ENCODE peak calls at places on chromosomes 3 and 15, in nine cellular contexts. G is AG04450, E is fibroblast of lung, X is adrenal gland, T is body of pancreas, B is tibial nerve, Q is IMR-90, D is choroid plexus epithelial cell, A is epithelial cell of proximal tubule. C is an unnamed sample.
A peak's percentile ranks its signal among the peaks of the same experiment; 100 is the strongest.

GRCh38 chr3:136381051-136381450 is 130.9 kb downstream of the PCCB start:
- DNase-seq in A (no peak), D (peak; percentile 27), G (no peak), B (no peak), X (no peak), Q (peak; percentile 10), T (no peak), E (no peak), C (no peak)

GRCh38 chr15:40265355-40265754 is 17.5 kb downstream of the ANKRD63 start:
- DNase-seq in A (no peak), T (no peak), X (no peak), G (no peak), D (no peak), E (no peak), Q (no peak), B (no peak), C (no peak)

GRCh38 chr15:70833897-70834765 is 19.8 kb downstream of the LARP6 start:
- DNase-seq in Q (peak; percentile 91), B (no peak), T (no peak), D (peak; percentile 90), X (no peak), A (no peak), G (peak; percentile 67), E (peak; percentile 82), C (peak; percentile 91)

GRCh38 chr15:95292790-95293450 is 1037.6 kb upstream of the NR2F2 start:
- DNase-seq in G (no peak), D (no peak), A (no peak), T (peak; percentile 19), E (no peak), B (no peak), Q (no peak), X (no peak), C (no peak)

GRCh38 chr3:129412542-129413198 is 15.8 kb downstream of the EFCAB12 start:
- DNase-seq in T (no peak), E (peak; percentile 58), B (no peak), G (peak; percentile 58), Q (peak; percentile 88), X (peak; percentile 7), A (no peak), D (peak; percentile 92), C (peak; percentile 15)

GRCh38 chr3:184688872-184689271 is 23.0 kb downstream of the MAGEF1 start:
- DNase-seq in X (no peak), B (no peak), E (no peak), A (no peak), G (no peak), D (no peak), T (no peak), Q (no peak), C (no peak)

GRCh38 chr3:13878711-13879101 is 1.2 kb downstream of the WNT7A start:
- DNase-seq in E (no peak), D (no peak), A (no peak), Q (no peak), T (no peak), B (no peak), X (no peak), G (no peak), C (no peak)

GRCh38 chr3:69240651-69241578 is 118.5 kb upstream of the LMOD3 start:
- DNase-seq in G (no peak), D (peak; percentile 19), B (no peak), A (peak; percentile 59), T (peak; percentile 13), E (peak; percentile 68), X (no peak), Q (no peak), C (peak; percentile 21)

GRCh38 chr3:29270752-29271151 is 10.1 kb upstream of the RBMS3 start:
- DNase-seq in T (no peak), B (no peak), G (no peak), E (no peak), X (no peak), Q (no peak), A (no peak), D (no peak), C (no peak)

GRCh38 chr3:104279617-104280016 is 1087.1 kb upstream of the ALCAM start:
- DNase-seq in B (no peak), D (peak; percentile 79), Q (peak; percentile 50), A (peak; percentile 33), T (no peak), X (no peak), E (peak; percentile 68), G (no peak), C (peak; percentile 64)

GRCh38 chr15:40263036-40263754 is 19.7 kb downstream of the ANKRD63 start:
- DNase-seq in E (peak; percentile 74), X (peak; percentile 64), D (peak; percentile 94), A (no peak), G (peak; percentile 18), Q (peak; percentile 83), B (no peak), T (no peak), C (peak; percentile 71)

GRCh38 chr3:52233108-52233591 is 5.8 kb downstream of the TWF2 start:
- DNase-seq in E (no peak), X (no peak), G (no peak), B (no peak), T (no peak), D (no peak), Q (no peak), A (no peak), C (no peak)

GRCh38 chr3:52230461-52230860 is 5.0 kb upstream of the TLR9 start:
- DNase-seq in D (no peak), E (no peak), Q (no peak), A (no peak), B (no peak), T (no peak), X (no peak), G (no peak), C (no peak)

GRCh38 chr3:52232279-52233107 is 6.5 kb downstream of the TWF2 start:
- DNase-seq in G (no peak), D (no peak), A (no peak), E (no peak), T (no peak), Q (no peak), B (no peak), X (peak; percentile 7), C (no peak)

GRCh38 chr3:52230889-52231499 is 5.5 kb upstream of the TLR9 start:
- DNase-seq in D (no peak), A (no peak), T (no peak), X (no peak), B (no peak), E (no peak), G (no peak), Q (no peak), C (no peak)

DNA sequence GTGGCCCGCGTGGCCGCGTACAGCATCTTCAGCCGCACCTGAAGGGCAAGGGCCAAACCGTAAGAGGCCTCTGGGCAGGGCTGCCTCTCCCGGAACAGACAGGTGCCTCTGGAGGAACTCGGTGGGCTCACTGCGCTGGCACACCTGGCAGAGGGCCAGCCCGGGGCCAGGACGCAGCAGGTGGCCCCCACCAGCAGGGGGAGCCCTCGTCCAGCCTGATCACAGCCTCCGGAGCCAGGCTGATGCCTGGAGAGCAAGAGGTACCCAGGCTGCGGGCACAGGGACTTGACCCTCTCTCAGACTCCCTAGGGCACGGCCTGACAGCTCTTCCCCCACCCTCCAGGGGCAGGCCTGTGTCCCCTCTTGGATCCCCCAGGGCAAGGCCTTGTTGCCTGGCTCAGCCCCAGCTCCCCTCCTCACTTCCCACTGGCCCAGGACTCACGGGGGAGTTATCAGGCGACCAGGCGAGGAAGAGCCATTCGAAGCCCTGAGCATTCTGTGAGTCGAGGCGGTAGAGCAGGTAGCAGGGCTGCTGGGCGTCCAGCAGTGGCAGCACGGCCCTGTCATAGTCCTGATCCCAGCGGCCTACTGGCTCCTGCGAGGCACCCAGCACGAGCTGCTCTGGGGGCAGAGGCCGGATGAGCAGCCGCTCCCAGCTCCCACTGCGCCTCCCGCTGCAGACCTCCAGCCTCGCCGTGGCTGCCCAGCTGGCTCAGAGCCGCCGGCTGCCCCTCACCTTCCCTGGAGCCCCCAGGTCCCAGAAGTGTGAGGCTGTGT is 6.2 kb upstream of the TLR9 start:
- DNase-seq in T (peak; percentile 83), A (no peak), Q (peak; percentile 33), D (peak; percentile 49), B (peak; percentile 45), E (peak; percentile 27), G (no peak), X (peak; percentile 80), C (peak; percentile 49)
- TF ChIP-seq CTCF in T (peak; percentile 93), A (peak; percentile 88), Q (peak; percentile 79), D (peak; percentile 84), B (peak; percentile 79), E (peak; percentile 76), G (peak; percentile 68), X (peak; percentile 88), C (peak; percentile 82)

GRCh38 chr15:65529754-65530317 is 427 bp upstream of the HACD3 start:
- DNase-seq in X (no peak), G (no peak), A (no peak), T (no peak), B (no peak), E (no peak), Q (no peak), D (no peak), C (peak; percentile 9)
- H3K4me3 ChIP-seq in X (peak overlapping the region; percentile 50), G (peak overlapping the region; percentile 53), A (peak overlapping the region; percentile 90), T (peak overlapping the region; percentile 71), B (peak overlapping the region; percentile 70), E (peak overlapping the region; percentile 90), Q (peak overlapping the region; percentile 41), D (peak overlapping the region; percentile 80), C (peak overlapping the region; percentile 94)

GRCh38 chr3:26365706-26366105 is 256.9 kb upstream of the LRRC3B start:
- DNase-seq in A (no peak), Q (no peak), D (no peak), G (no peak), T (no peak), B (no peak), E (no peak), X (no peak), C (no peak)

GRCh38 chr3:26368312-26368711 is 254.3 kb upstream of the LRRC3B start:
- DNase-seq in A (no peak), B (no peak), G (no peak), E (no peak), X (no peak), T (no peak), Q (no peak), D (no peak), C (no peak)

DNA sequence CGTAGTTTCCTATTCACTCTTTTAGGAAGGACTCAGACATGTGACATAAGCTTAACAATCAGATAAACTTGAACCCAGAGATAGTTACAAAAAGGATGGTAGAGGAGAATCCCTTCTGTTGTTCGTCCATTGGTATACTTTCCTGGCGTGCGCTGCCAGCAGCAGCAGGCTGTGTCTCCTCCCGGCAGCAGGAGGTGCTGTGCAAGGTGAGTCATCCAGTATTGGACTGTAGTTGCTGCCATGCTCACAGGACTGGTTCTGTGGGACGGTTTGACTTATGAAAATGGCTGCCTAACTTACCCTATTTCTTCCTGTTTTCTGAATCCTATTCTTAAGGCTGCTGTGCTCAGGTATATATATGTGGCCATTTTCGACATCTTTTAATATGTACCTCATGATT is 253.4 kb upstream of the LRRC3B start:
- DNase-seq in Q (no peak), B (no peak), E (no peak), T (no peak), G (no peak), A (no peak), X (no peak), D (no peak), C (no peak)
- TF ChIP-seq CTCF in Q (no peak), B (no peak), E (no peak), T (no peak), G (no peak), A (peak; percentile 18), X (no peak), D (no peak), C (no peak)

DNA sequence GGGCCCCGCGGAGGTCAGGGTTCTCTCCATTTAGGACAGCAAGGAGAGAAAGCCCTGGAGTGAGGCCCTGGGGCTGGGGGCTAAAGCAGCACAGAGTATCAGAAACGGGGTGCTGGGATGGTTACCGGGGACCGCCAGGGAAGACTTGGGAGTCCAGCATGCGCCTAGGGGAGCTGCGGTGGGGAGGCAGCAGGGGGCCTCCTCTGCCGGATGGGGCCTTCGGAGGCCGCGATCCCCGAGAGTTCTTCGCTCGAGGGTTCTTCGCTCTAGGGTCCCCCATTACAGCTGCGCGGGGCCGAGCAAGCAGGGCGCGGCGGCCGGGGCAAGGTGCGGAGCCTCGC is 515 bp upstream of the APBA2 start:
- DNase-seq in A (no peak), G (no peak), D (no peak), T (no peak), E (no peak), X (no peak), B (no peak), Q (no peak), C (no peak)
- H3K4me3 ChIP-seq in A (peak overlapping the region; percentile 60), G (peak overlapping the region; percentile 68), D (peak overlapping the region; percentile 64), T (peak overlapping the region; percentile 43), E (peak overlapping the region; percentile 59), X (peak overlapping the region; percentile 19), B (peak overlapping the region; percentile 25), Q (peak overlapping the region; percentile 86), C (peak overlapping the region; percentile 53)